ENCODE peak calls at places on chromosomes 12 and 14, in eight cellular contexts. V is GM10248, L is PC-3, G is H1, C is kidney, Y is astrocyte, I is tibial artery, Z is RWPE1. F is an unnamed sample.

GRCh38 chr12:102950950-102951490 is 6.5 kb upstream of the ASCL1 start:
- DNase-seq in V (peak; percentile 14), L (no peak), G (no peak), C (no peak), Y (no peak), I (no peak), Z (no peak), F (no peak)

GRCh38 chr12:70645494-70646317 is 8.5 kb upstream of the PTPRB start:
- DNase-seq in V (no peak), L (peak; percentile 97), G (peak; percentile 17), C (peak; percentile 84), Y (peak; percentile 95), I (no peak), Z (peak; percentile 86), F (no peak)

GRCh38 chr12:110002691-110003515 is 3.7 kb downstream of the ANKRD13A start:
- DNase-seq in V (no peak), L (peak; percentile 26), G (no peak), C (peak; percentile 61), Y (peak; percentile 40), I (no peak), Z (peak; percentile 52), F (no peak)

GRCh38 chr12:2548095-2548494 is 246.7 kb upstream of the FKBP4 start:
- DNase-seq in V (no peak), L (no peak), G (no peak), C (no peak), Y (no peak), I (no peak), Z (no peak), F (no peak)

GRCh38 chr12:38507839-38508238 is 191.3 kb downstream of the ALG10B start:
- DNase-seq in V (no peak), L (peak; percentile 9), G (no peak), C (no peak), Y (no peak), I (no peak), Z (no peak), F (no peak)

GRCh38 chr14:96267336-96267735 is 11.3 kb downstream of the BDKRB1 start:
- DNase-seq in V (no peak), L (no peak), G (no peak), C (no peak), Y (peak; percentile 64), I (no peak), Z (peak; percentile 89), F (no peak)

GRCh38 chr12:71426030-71426570 is 13.5 kb upstream of the LGR5 start:
- DNase-seq in V (no peak), L (no peak), G (no peak), C (no peak), Y (no peak), I (no peak), Z (no peak), F (no peak)

GRCh38 chr14:92105845-92106094 is 612 bp downstream of the ATXN3 start:
- DNase-seq in V (peak; percentile 33), L (peak; percentile 41), G (no peak), C (peak; percentile 87), Y (peak; percentile 45), I (peak; percentile 81), Z (peak; percentile 30), F (no peak)

GRCh38 chr14:51394391-51394790 is 154.3 kb downstream of the TMX1 start:
- DNase-seq in V (no peak), L (no peak), G (no peak), C (no peak), Y (no peak), I (no peak), Z (no peak), F (no peak)

GRCh38 chr14:45251912-45252311 is 1.1 kb downstream of the MIS18BP1 start:
- DNase-seq in V (peak; percentile 73), L (peak; percentile 39), G (no peak), C (no peak), Y (no peak), I (no peak), Z (peak; percentile 17), F (no peak)

GRCh38 chr12:112001555-112001954 is 11.4 kb downstream of the TMEM116 start:
- DNase-seq in V (no peak), L (no peak), G (no peak), C (no peak), Y (peak; percentile 52), I (no peak), Z (no peak), F (no peak)

GRCh38 chr12:53218551-53219114 is 11.6 kb upstream of the ITGB7 start:
- DNase-seq in V (no peak), L (no peak), G (no peak), C (peak; percentile 77), Y (no peak), I (peak; percentile 77), Z (no peak), F (no peak)

GRCh38 chr14:35368993-35369392 is 35.6 kb downstream of the NFKBIA start:
- DNase-seq in V (no peak), L (no peak), G (no peak), C (peak; percentile 78), Y (no peak), I (no peak), Z (no peak), F (peak; percentile 75)

GRCh38 chr12:121188227-121188626 is 21.7 kb upstream of the P2RX4 start:
- DNase-seq in V (no peak), L (no peak), G (no peak), C (no peak), Y (no peak), I (no peak), Z (no peak), F (no peak)

GRCh38 chr12:123671876-123672275 is 963 bp downstream of the TCTN2 start:
- DNase-seq in V (no peak), L (no peak), G (no peak), C (no peak), Y (peak; percentile 68), I (no peak), Z (no peak), F (no peak)

GRCh38 chr12:29238822-29239291 is 89.8 kb downstream of the FAR2 start:
- DNase-seq in V (no peak), L (peak; percentile 96), G (no peak), C (no peak), Y (peak; percentile 52), I (no peak), Z (peak; percentile 19), F (no peak)

GRCh38 chr12:68440068-68440581 is 108.0 kb upstream of the MDM1 start:
- DNase-seq in V (no peak), L (peak; percentile 50), G (no peak), C (no peak), Y (peak; percentile 68), I (no peak), Z (peak; percentile 10), F (no peak)

GRCh38 chr14:56630707-56631106 is 51.1 kb downstream of the TMEM260 start:
- DNase-seq in V (no peak), L (peak; percentile 83), G (no peak), C (no peak), Y (peak; percentile 57), I (no peak), Z (no peak), F (no peak)

GRCh38 chr12:97426485-97427116 is 36.0 kb upstream of the RMST start:
- DNase-seq in V (no peak), L (no peak), G (no peak), C (no peak), Y (no peak), I (no peak), Z (no peak), F (no peak)

GRCh38 chr14:94598816-94599655 is 13.2 kb upstream of the SERPINA3 start:
- DNase-seq in V (no peak), L (peak; percentile 87), G (no peak), C (peak; percentile 95), Y (peak; percentile 99), I (peak; percentile 83), Z (peak; percentile 92), F (peak; percentile 57)

GRCh38 chr12:21054334-21054733 is 76.7 kb upstream of the SLCO1B1 start:
- DNase-seq in V (no peak), L (peak; percentile 64), G (no peak), C (no peak), Y (peak; percentile 11), I (peak; percentile 66), Z (no peak), F (no peak)

GRCh38 chr12:75481013-75481705 is 604 bp downstream of the GLIPR1 start:
- DNase-seq in V (no peak), L (no peak), G (no peak), C (no peak), Y (no peak), I (no peak), Z (no peak), F (no peak)

GRCh38 chr12:108538796-108539195 is 22.2 kb downstream of the SART3 start:
- DNase-seq in V (no peak), L (no peak), G (no peak), C (no peak), Y (no peak), I (no peak), Z (no peak), F (no peak)

GRCh38 chr12:33967760-33968159 is 54.5 kb upstream of the ALG10 start:
- DNase-seq in V (no peak), L (peak; percentile 28), G (no peak), C (no peak), Y (no peak), I (no peak), Z (peak; percentile 46), F (no peak)
- TF ChIP-seq CTCF in V (no peak), L (no peak), G (no peak), C (no peak), Y (no peak), I (no peak), Z (no peak), F (no peak)

GRCh38 chr12:62631531-62632520 is 165.2 kb downstream of the MON2 start:
- DNase-seq in V (peak; percentile 73), L (no peak), G (no peak), C (peak; percentile 89), Y (peak; percentile 88), I (peak; percentile 83), Z (peak; percentile 46), F (no peak)
- TF ChIP-seq CTCF in V (peak; percentile 41), L (no peak), G (peak; percentile 52), C (peak; percentile 40), Y (no peak), I (no peak), Z (peak; percentile 58), F (peak; percentile 75)

GRCh38 chr12:132146772-132147422 is 2.6 kb downstream of the NOC4L start:
- DNase-seq in V (no peak), L (no peak), G (no peak), C (peak; percentile 55), Y (no peak), I (no peak), Z (no peak), F (no peak)

GRCh38 chr12:132143328-132144071 is 619 bp downstream of the DDX51 start:
- DNase-seq in V (no peak), L (no peak), G (no peak), C (no peak), Y (no peak), I (peak; percentile 64), Z (no peak), F (peak; percentile 86)

GRCh38 chr12:132144115-132145071 is at the start of the genes DDX51 and NOC4L:
- DNase-seq in V (peak; percentile 98), L (peak; percentile 97), G (peak; percentile 79), C (peak; percentile 98), Y (peak; percentile 85), I (peak; percentile 95), Z (peak; percentile 96), F (peak; percentile 97)

GRCh38 chr12:132146098-132146497 is 1.8 kb downstream of the NOC4L start:
- DNase-seq in V (no peak), L (no peak), G (no peak), C (peak; percentile 35), Y (no peak), I (no peak), Z (no peak), F (no peak)

GRCh38 chr12:132145334-132145733 is 1.1 kb downstream of the NOC4L start:
- DNase-seq in V (no peak), L (no peak), G (no peak), C (peak; percentile 64), Y (no peak), I (no peak), Z (no peak), F (no peak)
- TF ChIP-seq CTCF in V (no peak), L (no peak), G (no peak), C (no peak), Y (no peak), I (no peak), Z (no peak), F (no peak)

GRCh38 chr12:118446247-118446646 is 69.9 kb downstream of the SUDS3 start:
- DNase-seq in V (no peak), L (no peak), G (no peak), C (no peak), Y (no peak), I (no peak), Z (no peak), F (no peak)
- TF ChIP-seq CTCF in V (no peak), L (peak; percentile 33), G (no peak), C (no peak), Y (no peak), I (no peak), Z (no peak), F (no peak)

F was measured in chondrocyte.